ENCODE peak calls at places on chromosomes 3 and 15, in six cellular contexts. One of them, this sample, is unnamed.

GRCh38 chr3:147392083-147392916 is 14.0 kb downstream of the ZIC4 start:
- DNase-seq in colonic mucosa: no peak
- DNase-seq in breast epithelium: no peak
- DNase-seq in pancreas: peak
- DNase-seq in astrocyte of the cerebellum: no peak
- DNase-seq in A549: no peak
- DNase-seq in this sample: peak

GRCh38 chr3:52561028-52561749 is 24.8 kb downstream of the UQCC5 start:
- DNase-seq in colonic mucosa: no peak
- DNase-seq in astrocyte of the cerebellum: no peak
- DNase-seq in A549: no peak
- DNase-seq in pancreas: no peak
- DNase-seq in breast epithelium: no peak
- DNase-seq in this sample: no peak

GRCh38 chr3:39140341-39140971 is 12.9 kb downstream of the CSRNP1 start:
- DNase-seq in colonic mucosa: no peak
- DNase-seq in pancreas: no peak
- DNase-seq in astrocyte of the cerebellum: no peak
- DNase-seq in A549: no peak
- DNase-seq in breast epithelium: no peak
- DNase-seq in this sample: no peak

GRCh38 chr15:66097151-66098018 is 156.2 kb downstream of the MEGF11 start:
- DNase-seq in pancreas: no peak
- DNase-seq in breast epithelium: no peak
- DNase-seq in A549: no peak
- DNase-seq in colonic mucosa: no peak
- DNase-seq in astrocyte of the cerebellum: no peak
- DNase-seq in this sample: no peak

GRCh38 chr15:73771380-73772095 is 18.4 kb upstream of the INSYN1 start:
- DNase-seq in astrocyte of the cerebellum: no peak
- DNase-seq in pancreas: no peak
- DNase-seq in breast epithelium: no peak
- DNase-seq in colonic mucosa: no peak
- DNase-seq in A549: no peak
- DNase-seq in this sample: no peak

GRCh38 chr3:75180235-75180944 is 483.7 kb upstream of the FRG2C start:
- DNase-seq in colonic mucosa: no peak
- DNase-seq in A549: no peak
- DNase-seq in pancreas: no peak
- DNase-seq in breast epithelium: no peak
- DNase-seq in astrocyte of the cerebellum: no peak
- DNase-seq in this sample: no peak

GRCh38 chr15:101028321-101028720 is 109.2 kb downstream of the LRRK1 start:
- DNase-seq in pancreas: no peak
- DNase-seq in astrocyte of the cerebellum: no peak
- DNase-seq in A549: no peak
- DNase-seq in breast epithelium: no peak
- DNase-seq in colonic mucosa: peak
- DNase-seq in this sample: no peak

GRCh38 chr3:37475435-37475834 is 301.1 kb upstream of the LRRFIP2 start:
- DNase-seq in breast epithelium: no peak
- DNase-seq in pancreas: no peak
- DNase-seq in A549: no peak
- DNase-seq in astrocyte of the cerebellum: no peak
- DNase-seq in colonic mucosa: no peak
- DNase-seq in this sample: no peak

GRCh38 chr3:134642445-134643149 is 8.2 kb downstream of the KY start:
- DNase-seq in astrocyte of the cerebellum: no peak
- DNase-seq in A549: no peak
- DNase-seq in pancreas: no peak
- DNase-seq in colonic mucosa: no peak
- DNase-seq in breast epithelium: no peak
- DNase-seq in this sample: no peak

GRCh38 chr3:119301662-119302061 is 7.5 kb downstream of the ARHGAP31 start:
- DNase-seq in astrocyte of the cerebellum: no peak
- DNase-seq in pancreas: no peak
- DNase-seq in breast epithelium: no peak
- DNase-seq in A549: no peak
- DNase-seq in colonic mucosa: no peak
- DNase-seq in this sample: no peak

GRCh38 chr15:84725001-84725491 is 9.1 kb upstream of the SEC11A start:
- DNase-seq in breast epithelium: no peak
- DNase-seq in astrocyte of the cerebellum: no peak
- DNase-seq in colonic mucosa: no peak
- DNase-seq in A549: no peak
- DNase-seq in pancreas: no peak
- DNase-seq in this sample: no peak

GRCh38 chr3:150268426-150269321 is 139.4 kb upstream of the TSC22D2 start:
- DNase-seq in A549: peak
- DNase-seq in breast epithelium: no peak
- DNase-seq in astrocyte of the cerebellum: no peak
- DNase-seq in colonic mucosa: peak
- DNase-seq in pancreas: no peak
- DNase-seq in this sample: no peak

GRCh38 chr3:4894891-4895530 is 84.2 kb upstream of the BHLHE40 start:
- DNase-seq in pancreas: no peak
- DNase-seq in colonic mucosa: no peak
- DNase-seq in A549: no peak
- DNase-seq in astrocyte of the cerebellum: no peak
- DNase-seq in breast epithelium: no peak
- DNase-seq in this sample: no peak

GRCh38 chr3:180252683-180253082 is 215.9 kb upstream of the PEX5L start:
- DNase-seq in A549: no peak
- DNase-seq in pancreas: no peak
- DNase-seq in breast epithelium: no peak
- DNase-seq in astrocyte of the cerebellum: no peak
- DNase-seq in colonic mucosa: no peak
- DNase-seq in this sample: no peak

GRCh38 chr15:44033894-44034293 is 161.2 kb downstream of the FRMD5 start:
- DNase-seq in astrocyte of the cerebellum: no peak
- DNase-seq in A549: peak
- DNase-seq in breast epithelium: no peak
- DNase-seq in colonic mucosa: no peak
- DNase-seq in pancreas: no peak
- DNase-seq in this sample: no peak

GRCh38 chr15:36774765-36775164 is 195.3 kb downstream of the CDIN1 start:
- DNase-seq in pancreas: no peak
- DNase-seq in breast epithelium: no peak
- DNase-seq in colonic mucosa: no peak
- DNase-seq in astrocyte of the cerebellum: no peak
- DNase-seq in A549: no peak
- DNase-seq in this sample: no peak

GRCh38 chr3:65344444-65344843 is 656.6 kb upstream of the ADAMTS9 start:
- DNase-seq in colonic mucosa: no peak
- DNase-seq in A549: no peak
- DNase-seq in pancreas: no peak
- DNase-seq in astrocyte of the cerebellum: no peak
- DNase-seq in breast epithelium: no peak
- DNase-seq in this sample: no peak

GRCh38 chr15:67501836-67502461 is 19.0 kb upstream of the C15orf61 start:
- DNase-seq in breast epithelium: no peak
- DNase-seq in pancreas: no peak
- DNase-seq in colonic mucosa: no peak
- DNase-seq in astrocyte of the cerebellum: no peak
- DNase-seq in A549: no peak
- DNase-seq in this sample: no peak

GRCh38 chr15:80497221-80497620 is 93.0 kb downstream of the ARNT2 start:
- DNase-seq in pancreas: no peak
- DNase-seq in colonic mucosa: no peak
- DNase-seq in astrocyte of the cerebellum: no peak
- DNase-seq in breast epithelium: no peak
- DNase-seq in A549: no peak
- DNase-seq in this sample: no peak

GRCh38 chr3:195872097-195872496 is 36.3 kb downstream of the TNK2 start:
- DNase-seq in A549: no peak
- DNase-seq in colonic mucosa: no peak
- DNase-seq in pancreas: no peak
- DNase-seq in breast epithelium: no peak
- DNase-seq in astrocyte of the cerebellum: no peak
- DNase-seq in this sample: no peak

GRCh38 chr3:119120480-119120879 is 25.5 kb upstream of the TEX55 start:
- DNase-seq in A549: no peak
- DNase-seq in colonic mucosa: no peak
- DNase-seq in breast epithelium: no peak
- DNase-seq in astrocyte of the cerebellum: no peak
- DNase-seq in pancreas: no peak
- DNase-seq in this sample: no peak

GRCh38 chr3:14680716-14681115 is 5.8 kb downstream of the C3orf20 start:
- DNase-seq in A549: no peak
- DNase-seq in breast epithelium: no peak
- DNase-seq in astrocyte of the cerebellum: no peak
- DNase-seq in pancreas: no peak
- DNase-seq in colonic mucosa: no peak
- DNase-seq in this sample: no peak

GRCh38 chr3:15011174-15011573 is 53.9 kb downstream of the MRPS25 start:
- DNase-seq in astrocyte of the cerebellum: no peak
- DNase-seq in colonic mucosa: no peak
- DNase-seq in A549: no peak
- DNase-seq in pancreas: no peak
- DNase-seq in breast epithelium: no peak
- DNase-seq in this sample: no peak

GRCh38 chr15:48096813-48097212 is 24.0 kb upstream of the SLC24A5 start:
- DNase-seq in colonic mucosa: no peak
- DNase-seq in breast epithelium: no peak
- DNase-seq in A549: no peak
- DNase-seq in pancreas: no peak
- DNase-seq in astrocyte of the cerebellum: peak
- DNase-seq in this sample: peak

GRCh38 chr3:141605883-141606282 is 119.1 kb downstream of the RASA2 start:
- DNase-seq in pancreas: no peak
- DNase-seq in A549: no peak
- DNase-seq in colonic mucosa: no peak
- DNase-seq in breast epithelium: no peak
- DNase-seq in astrocyte of the cerebellum: no peak
- DNase-seq in this sample: no peak

GRCh38 chr3:8942115-8942514 is 21.2 kb downstream of the RAD18 start:
- DNase-seq in pancreas: no peak
- DNase-seq in A549: no peak
- DNase-seq in astrocyte of the cerebellum: no peak
- DNase-seq in breast epithelium: no peak
- DNase-seq in colonic mucosa: no peak
- DNase-seq in this sample: no peak

GRCh38 chr15:40081691-40082194 is 26.9 kb downstream of the BMF start:
- DNase-seq in colonic mucosa: peak
- DNase-seq in A549: peak
- DNase-seq in breast epithelium: peak
- DNase-seq in astrocyte of the cerebellum: no peak
- DNase-seq in pancreas: no peak
- DNase-seq in this sample: no peak

GRCh38 chr15:79372428-79372827 is 59.7 kb upstream of the MINAR1 start:
- DNase-seq in pancreas: no peak
- DNase-seq in A549: no peak
- DNase-seq in astrocyte of the cerebellum: no peak
- DNase-seq in colonic mucosa: no peak
- DNase-seq in breast epithelium: no peak
- DNase-seq in this sample: no peak

GRCh38 chr3:122793568-122794416 is at the start of gene HSPBAP1:
- DNase-seq in A549: peak
- DNase-seq in pancreas: peak
- DNase-seq in breast epithelium: peak
- DNase-seq in astrocyte of the cerebellum: peak
- DNase-seq in colonic mucosa: peak
- DNase-seq in this sample: peak

GRCh38 chr3:197718904-197719303 is 17.8 kb downstream of the RUBCN start:
- DNase-seq in pancreas: no peak
- DNase-seq in colonic mucosa: no peak
- DNase-seq in A549: peak
- DNase-seq in astrocyte of the cerebellum: peak
- DNase-seq in breast epithelium: no peak
- DNase-seq in this sample: peak

GRCh38 chr3:87228316-87228715 is 1.2 kb downstream of the CHMP2B start:
- DNase-seq in pancreas: no peak
- DNase-seq in colonic mucosa: no peak
- DNase-seq in breast epithelium: no peak
- DNase-seq in astrocyte of the cerebellum: no peak
- DNase-seq in A549: no peak
- DNase-seq in this sample: no peak

DNA sequence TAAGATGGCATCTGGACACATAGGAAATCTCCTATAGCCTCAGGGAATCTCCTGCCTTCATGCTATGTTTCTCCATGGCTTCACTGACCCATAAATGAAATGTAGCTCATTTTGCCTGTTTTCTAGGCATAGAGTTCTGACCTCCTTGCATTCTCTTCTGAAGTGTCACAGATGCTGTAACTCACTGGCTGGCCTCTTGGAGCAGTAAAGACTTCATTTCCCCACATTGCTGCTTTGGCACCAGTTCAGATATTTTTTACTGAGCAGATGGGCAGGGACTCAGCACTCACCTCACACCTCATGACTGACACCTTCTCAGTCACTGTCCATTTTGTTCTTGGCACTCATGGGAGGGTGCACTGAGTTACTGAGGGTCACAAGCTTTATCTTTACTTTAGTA is 286.7 kb upstream of the TGFBR2 start:
- DNase-seq in pancreas: no peak
- DNase-seq in astrocyte of the cerebellum: no peak
- DNase-seq in A549: peak
- DNase-seq in breast epithelium: no peak
- DNase-seq in colonic mucosa: peak
- DNase-seq in this sample: no peak
- TF ChIP-seq CTCF in pancreas: peak
- TF ChIP-seq CTCF in astrocyte of the cerebellum: peak
- TF ChIP-seq CTCF in A549: peak
- TF ChIP-seq CTCF in breast epithelium: peak
- TF ChIP-seq CTCF in colonic mucosa: peak
- TF ChIP-seq CTCF in this sample: peak

DNA sequence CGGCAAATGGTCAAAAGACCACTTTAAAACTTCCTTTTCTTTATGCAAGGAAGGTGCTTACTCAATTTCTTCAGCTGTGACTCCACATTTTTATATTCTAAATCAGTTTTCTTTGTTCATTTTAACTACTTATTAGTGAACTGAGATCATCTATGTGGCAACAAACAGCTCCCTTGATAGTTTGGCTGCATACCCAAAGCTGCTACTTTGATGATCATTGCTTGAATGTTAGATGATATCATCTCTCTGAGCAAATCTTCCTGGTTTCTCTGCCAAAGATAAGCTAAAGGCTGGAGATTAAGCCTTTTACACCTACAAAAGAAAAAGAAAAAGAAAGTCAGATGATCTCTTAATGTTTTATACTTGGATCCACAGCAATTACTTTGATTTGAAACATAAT is 95.5 kb downstream of the DPH6 start:
- DNase-seq in pancreas: no peak
- DNase-seq in A549: no peak
- DNase-seq in colonic mucosa: no peak
- DNase-seq in breast epithelium: no peak
- DNase-seq in astrocyte of the cerebellum: no peak
- DNase-seq in this sample: peak
- H3K4me3 ChIP-seq in pancreas: no peak
- H3K4me3 ChIP-seq in A549: no peak
- H3K4me3 ChIP-seq in colonic mucosa: no peak
- H3K4me3 ChIP-seq in breast epithelium: no peak
- H3K4me3 ChIP-seq in astrocyte of the cerebellum: no peak
- H3K4me3 ChIP-seq in this sample: no peak

GRCh38 chr3:71581451-71581980 is 2.0 kb downstream of the FOXP1 start:
- DNase-seq in astrocyte of the cerebellum: no peak
- DNase-seq in colonic mucosa: peak
- DNase-seq in pancreas: peak
- DNase-seq in breast epithelium: no peak
- DNase-seq in A549: peak
- DNase-seq in this sample: no peak
- TF ChIP-seq CTCF in astrocyte of the cerebellum: no peak
- TF ChIP-seq CTCF in colonic mucosa: no peak
- TF ChIP-seq CTCF in pancreas: no peak
- TF ChIP-seq CTCF in breast epithelium: no peak
- TF ChIP-seq CTCF in A549: no peak
- TF ChIP-seq CTCF in this sample: no peak

GRCh38 chr15:97960364-97961066 is at the start of gene ARRDC4:
- DNase-seq in A549: peak
- DNase-seq in colonic mucosa: peak
- DNase-seq in breast epithelium: peak
- DNase-seq in pancreas: peak
- DNase-seq in astrocyte of the cerebellum: peak
- DNase-seq in this sample: peak
- H3K4me3 ChIP-seq in A549: peak
- H3K4me3 ChIP-seq in colonic mucosa: peak
- H3K4me3 ChIP-seq in breast epithelium: peak
- H3K4me3 ChIP-seq in pancreas: peak
- H3K4me3 ChIP-seq in astrocyte of the cerebellum: peak
- H3K4me3 ChIP-seq in this sample: peak

This sample was measured in AG09309.